ENCODE peak calls at places on chromosomes 3 and 15, in eight cellular contexts. One of them, this sample, is unnamed.

GRCh38 chr3:53668872-53669271 is 174.5 kb downstream of the CACNA1D start:
- DNase-seq in heart left ventricle: no peak
- DNase-seq in heart right ventricle: no peak
- DNase-seq in AG09309: no peak
- DNase-seq in mesothelial cell of epicardium: no peak
- DNase-seq in B cell: no peak
- DNase-seq in AG10803: peak
- DNase-seq in PC-3: peak
- DNase-seq in this sample: no peak

GRCh38 chr3:61420136-61420759 is 141.1 kb upstream of the PTPRG start:
- DNase-seq in heart left ventricle: no peak
- DNase-seq in heart right ventricle: no peak
- DNase-seq in AG09309: no peak
- DNase-seq in mesothelial cell of epicardium: no peak
- DNase-seq in B cell: no peak
- DNase-seq in AG10803: no peak
- DNase-seq in PC-3: no peak
- DNase-seq in this sample: no peak

GRCh38 chr3:187722206-187722612 is 19.9 kb upstream of the RTP2 start:
- DNase-seq in heart left ventricle: no peak
- DNase-seq in heart right ventricle: no peak
- DNase-seq in AG09309: no peak
- DNase-seq in mesothelial cell of epicardium: no peak
- DNase-seq in B cell: no peak
- DNase-seq in AG10803: no peak
- DNase-seq in PC-3: no peak
- DNase-seq in this sample: no peak

GRCh38 chr15:58506064-58506490 is 74.3 kb downstream of the LIPC start:
- DNase-seq in heart left ventricle: no peak
- DNase-seq in heart right ventricle: no peak
- DNase-seq in AG09309: no peak
- DNase-seq in mesothelial cell of epicardium: no peak
- DNase-seq in B cell: no peak
- DNase-seq in AG10803: no peak
- DNase-seq in PC-3: no peak
- DNase-seq in this sample: no peak

GRCh38 chr3:178671261-178672191 is 135.3 kb downstream of the KCNMB2 start:
- DNase-seq in heart left ventricle: no peak
- DNase-seq in heart right ventricle: no peak
- DNase-seq in AG09309: peak
- DNase-seq in mesothelial cell of epicardium: no peak
- DNase-seq in B cell: no peak
- DNase-seq in AG10803: peak
- DNase-seq in PC-3: peak
- DNase-seq in this sample: no peak

GRCh38 chr3:186640473-186640818 is 247 bp downstream of the FETUB start:
- DNase-seq in heart left ventricle: no peak
- DNase-seq in heart right ventricle: no peak
- DNase-seq in AG09309: no peak
- DNase-seq in mesothelial cell of epicardium: no peak
- DNase-seq in B cell: no peak
- DNase-seq in AG10803: no peak
- DNase-seq in PC-3: peak
- DNase-seq in this sample: no peak

GRCh38 chr3:71930056-71930991 is 145.4 kb upstream of the PROK2 start:
- DNase-seq in heart left ventricle: no peak
- DNase-seq in heart right ventricle: no peak
- DNase-seq in AG09309: peak
- DNase-seq in mesothelial cell of epicardium: no peak
- DNase-seq in B cell: no peak
- DNase-seq in AG10803: peak
- DNase-seq in PC-3: peak
- DNase-seq in this sample: no peak

GRCh38 chr15:74798388-74799254 is 14.0 kb upstream of the LMAN1L start:
- DNase-seq in heart left ventricle: no peak
- DNase-seq in heart right ventricle: peak
- DNase-seq in AG09309: no peak
- DNase-seq in mesothelial cell of epicardium: no peak
- DNase-seq in B cell: no peak
- DNase-seq in AG10803: no peak
- DNase-seq in PC-3: no peak
- DNase-seq in this sample: no peak

DNA sequence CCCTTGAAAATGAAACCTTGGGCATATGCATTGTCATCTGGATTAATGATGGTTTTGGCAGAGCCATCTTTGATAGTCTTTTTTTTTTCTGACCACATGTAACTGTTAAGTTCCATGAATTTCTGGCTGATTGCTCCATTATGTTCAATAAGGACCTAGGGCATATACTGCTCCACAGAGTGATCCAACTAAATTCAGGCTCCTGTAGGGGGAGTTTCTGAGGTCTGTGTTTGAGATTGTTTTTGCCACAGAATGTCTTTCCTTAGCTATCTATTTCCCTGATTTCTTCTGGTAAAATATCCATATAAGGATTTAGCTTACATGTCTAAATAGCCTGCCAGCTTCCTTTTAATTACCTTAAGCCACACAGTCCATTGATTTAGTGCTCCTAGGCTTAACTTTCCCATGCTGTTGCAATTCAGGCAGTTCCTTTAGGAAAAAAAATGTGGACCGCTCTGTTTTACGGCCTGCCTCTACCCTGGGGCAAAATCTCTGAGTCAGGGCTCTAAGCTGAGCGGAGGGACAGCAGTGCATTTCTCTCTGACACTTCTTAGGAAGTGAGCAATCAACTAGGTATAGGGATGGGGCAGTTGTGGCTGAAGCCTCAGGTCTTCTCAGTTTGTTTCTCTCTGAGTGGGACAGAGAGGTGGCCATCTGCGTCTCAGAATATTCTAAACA is 796.2 kb downstream of the NR2F2 start:
- DNase-seq in heart left ventricle: no peak
- DNase-seq in heart right ventricle: no peak
- DNase-seq in AG09309: no peak
- DNase-seq in mesothelial cell of epicardium: no peak
- DNase-seq in B cell: no peak
- DNase-seq in AG10803: no peak
- DNase-seq in PC-3: peak
- DNase-seq in this sample: no peak
- TF ChIP-seq CTCF in heart left ventricle: no peak
- TF ChIP-seq CTCF in heart right ventricle: no peak
- TF ChIP-seq CTCF in AG09309: no peak
- TF ChIP-seq CTCF in mesothelial cell of epicardium: no peak
- TF ChIP-seq CTCF in B cell: no peak
- TF ChIP-seq CTCF in AG10803: no peak
- TF ChIP-seq CTCF in PC-3: no peak
- TF ChIP-seq CTCF in this sample: no peak

DNA sequence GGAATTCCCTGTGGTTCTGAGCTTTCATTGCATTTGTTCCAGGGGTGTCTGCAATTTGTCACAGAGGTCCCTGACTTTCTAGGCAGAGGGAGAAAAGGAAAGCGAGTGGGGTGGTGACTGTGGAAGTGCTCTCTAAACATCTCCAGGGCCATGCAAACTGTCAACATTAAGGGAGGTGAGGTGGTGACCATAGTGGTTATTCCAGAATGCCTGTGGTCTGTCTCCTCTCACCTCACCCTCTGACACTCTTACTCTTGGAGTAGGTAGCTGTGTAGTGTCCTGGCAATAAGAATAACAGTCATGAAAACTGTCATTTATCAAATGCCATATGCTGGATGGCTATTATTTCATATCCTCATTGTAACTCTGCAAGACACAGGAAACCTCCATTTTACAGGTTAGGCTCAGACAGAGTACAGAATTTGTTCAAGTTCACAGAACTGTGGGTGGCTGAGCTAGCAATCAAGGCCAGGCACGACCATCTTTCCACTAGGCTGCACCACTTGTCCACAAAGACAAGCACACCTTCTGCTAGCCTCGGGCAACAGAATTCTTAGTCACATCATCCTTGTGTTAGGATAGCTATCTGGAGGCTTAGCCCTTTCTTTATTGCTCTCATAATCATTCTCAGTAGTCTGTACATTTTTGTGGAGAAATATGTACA is 179.4 kb downstream of the CD47 start:
- DNase-seq in heart left ventricle: no peak
- DNase-seq in heart right ventricle: no peak
- DNase-seq in AG09309: no peak
- DNase-seq in mesothelial cell of epicardium: no peak
- DNase-seq in B cell: no peak
- DNase-seq in AG10803: no peak
- DNase-seq in PC-3: peak
- DNase-seq in this sample: no peak
- TF ChIP-seq CTCF in heart left ventricle: no peak
- TF ChIP-seq CTCF in heart right ventricle: no peak
- TF ChIP-seq CTCF in AG09309: no peak
- TF ChIP-seq CTCF in mesothelial cell of epicardium: no peak
- TF ChIP-seq CTCF in B cell: no peak
- TF ChIP-seq CTCF in AG10803: no peak
- TF ChIP-seq CTCF in PC-3: peak
- TF ChIP-seq CTCF in this sample: no peak

DNA sequence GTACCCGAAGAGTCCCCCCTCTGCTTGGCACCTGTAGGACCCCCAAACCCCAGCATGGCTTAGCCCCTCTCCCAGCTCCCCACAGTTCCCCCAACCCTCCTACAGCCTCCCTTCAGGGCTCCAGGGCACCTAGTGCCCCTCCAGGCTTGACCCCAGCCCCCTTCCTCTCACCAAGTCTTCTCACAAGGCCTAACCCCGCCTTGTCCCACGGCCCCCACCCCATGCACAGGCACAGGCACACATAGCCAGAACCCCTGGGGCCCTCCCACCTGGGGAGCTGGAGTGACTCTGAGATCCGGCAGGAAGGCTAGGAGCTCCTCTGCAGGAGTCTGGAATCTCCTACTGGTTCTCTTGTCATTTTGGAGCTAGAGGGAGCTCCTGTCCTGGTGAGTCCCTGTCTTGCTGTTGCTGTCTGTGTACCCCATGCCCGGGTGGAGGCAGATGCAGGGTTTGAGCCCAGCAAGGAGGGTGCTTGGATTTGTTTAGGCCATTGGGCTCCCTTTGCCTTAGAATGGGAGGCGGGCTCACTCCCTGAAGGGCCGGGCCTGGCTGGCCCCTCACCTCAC is 39.6 kb downstream of the KLF13 start:
- DNase-seq in heart left ventricle: no peak
- DNase-seq in heart right ventricle: peak
- DNase-seq in AG09309: no peak
- DNase-seq in mesothelial cell of epicardium: no peak
- DNase-seq in B cell: no peak
- DNase-seq in AG10803: peak
- DNase-seq in PC-3: no peak
- DNase-seq in this sample: no peak
- TF ChIP-seq CTCF in heart left ventricle: no peak
- TF ChIP-seq CTCF in heart right ventricle: peak
- TF ChIP-seq CTCF in AG09309: peak
- TF ChIP-seq CTCF in mesothelial cell of epicardium: no peak
- TF ChIP-seq CTCF in B cell: no peak
- TF ChIP-seq CTCF in AG10803: peak
- TF ChIP-seq CTCF in PC-3: no peak
- TF ChIP-seq CTCF in this sample: peak

GRCh38 chr3:140941090-140941433 is 574 bp upstream of the SLC25A36 start:
- DNase-seq in heart left ventricle: no peak
- DNase-seq in heart right ventricle: no peak
- DNase-seq in AG09309: no peak
- DNase-seq in mesothelial cell of epicardium: no peak
- DNase-seq in B cell: no peak
- DNase-seq in AG10803: no peak
- DNase-seq in PC-3: no peak
- DNase-seq in this sample: no peak

GRCh38 chr3:140942221-140943104 is 827 bp downstream of the SLC25A36 start:
- DNase-seq in heart left ventricle: peak
- DNase-seq in heart right ventricle: peak
- DNase-seq in AG09309: no peak
- DNase-seq in mesothelial cell of epicardium: peak
- DNase-seq in B cell: peak
- DNase-seq in AG10803: peak
- DNase-seq in PC-3: peak
- DNase-seq in this sample: peak

GRCh38 chr3:140943781-140944547 is 2.3 kb downstream of the SLC25A36 start:
- DNase-seq in heart left ventricle: no peak
- DNase-seq in heart right ventricle: no peak
- DNase-seq in AG09309: no peak
- DNase-seq in mesothelial cell of epicardium: no peak
- DNase-seq in B cell: no peak
- DNase-seq in AG10803: no peak
- DNase-seq in PC-3: no peak
- DNase-seq in this sample: no peak

DNA sequence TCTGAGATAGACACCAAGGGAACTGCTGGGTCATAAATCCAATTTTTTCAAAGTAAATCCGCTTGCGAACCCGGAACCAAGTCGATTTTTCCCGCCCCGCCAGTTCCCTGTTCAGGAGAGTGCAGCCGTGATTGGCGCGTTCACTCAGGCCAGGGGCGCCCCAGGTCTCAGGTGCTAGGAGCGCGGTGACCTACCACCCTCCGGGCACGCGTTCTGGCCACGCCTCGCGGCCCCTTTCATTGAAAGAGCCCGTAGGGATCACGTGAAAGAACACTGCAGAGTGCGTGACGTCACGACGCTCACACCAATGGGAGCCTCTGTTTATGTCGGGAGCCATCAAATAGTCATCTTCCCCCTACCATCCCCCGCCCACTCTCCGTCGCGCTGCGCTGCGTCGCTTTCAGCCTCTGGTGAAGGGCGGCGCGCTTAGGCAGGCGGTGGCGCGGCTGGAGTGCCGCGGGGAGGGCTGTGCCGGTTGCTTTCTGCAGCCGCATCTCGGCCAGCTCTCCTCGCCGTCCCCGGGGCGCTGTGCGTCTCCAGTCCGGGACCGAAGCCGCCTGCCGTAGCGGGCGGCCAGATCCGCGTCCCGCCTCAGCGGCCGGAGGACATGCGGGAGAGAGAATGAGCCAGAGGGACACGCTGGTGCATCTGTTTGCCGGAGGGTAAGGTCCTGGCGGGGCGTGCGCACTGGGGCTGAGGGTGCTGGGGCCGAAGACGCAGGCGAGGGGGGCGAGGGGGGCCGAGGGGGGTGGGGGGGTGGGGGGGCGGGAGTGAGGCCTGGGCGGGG is at the start of gene SLC25A36:
- DNase-seq in heart left ventricle: peak
- DNase-seq in heart right ventricle: peak
- DNase-seq in AG09309: peak
- DNase-seq in mesothelial cell of epicardium: peak
- DNase-seq in B cell: peak
- DNase-seq in AG10803: peak
- DNase-seq in PC-3: peak
- DNase-seq in this sample: peak
- TF ChIP-seq CTCF in heart left ventricle: no peak
- TF ChIP-seq CTCF in heart right ventricle: peak
- TF ChIP-seq CTCF in AG09309: no peak
- TF ChIP-seq CTCF in mesothelial cell of epicardium: no peak
- TF ChIP-seq CTCF in B cell: no peak
- TF ChIP-seq CTCF in AG10803: no peak
- TF ChIP-seq CTCF in PC-3: no peak
- TF ChIP-seq CTCF in this sample: no peak

GRCh38 chr3:25897019-25897418 is 107.1 kb downstream of the OXSM start:
- DNase-seq in heart left ventricle: no peak
- DNase-seq in heart right ventricle: no peak
- DNase-seq in AG09309: no peak
- DNase-seq in mesothelial cell of epicardium: no peak
- DNase-seq in B cell: no peak
- DNase-seq in AG10803: no peak
- DNase-seq in PC-3: peak
- DNase-seq in this sample: no peak
- TF ChIP-seq CTCF in heart left ventricle: peak
- TF ChIP-seq CTCF in heart right ventricle: peak
- TF ChIP-seq CTCF in AG09309: peak
- TF ChIP-seq CTCF in mesothelial cell of epicardium: no peak
- TF ChIP-seq CTCF in B cell: peak
- TF ChIP-seq CTCF in AG10803: no peak
- TF ChIP-seq CTCF in PC-3: peak
- TF ChIP-seq CTCF in this sample: no peak

GRCh38 chr3:153513236-153513635 is 351.2 kb downstream of the RAP2B start:
- DNase-seq in heart left ventricle: no peak
- DNase-seq in heart right ventricle: no peak
- DNase-seq in AG09309: no peak
- DNase-seq in mesothelial cell of epicardium: no peak
- DNase-seq in B cell: no peak
- DNase-seq in AG10803: peak
- DNase-seq in PC-3: peak
- DNase-seq in this sample: no peak
- TF ChIP-seq CTCF in heart left ventricle: no peak
- TF ChIP-seq CTCF in heart right ventricle: no peak
- TF ChIP-seq CTCF in AG09309: peak
- TF ChIP-seq CTCF in mesothelial cell of epicardium: no peak
- TF ChIP-seq CTCF in B cell: no peak
- TF ChIP-seq CTCF in AG10803: peak
- TF ChIP-seq CTCF in PC-3: peak
- TF ChIP-seq CTCF in this sample: peak